ENCODE peak calls at places on chromosomes 12 and 14, in eight cellular contexts. One of them, this sample, is unnamed.

GRCh38 chr14:99266181-99267178 is 5.5 kb downstream of the BCL11B start:
- DNase-seq in Panc1: no peak
- DNase-seq in ovary: peak; percentile 61
- DNase-seq in body of pancreas: peak; percentile 81
- DNase-seq in brain microvascular endothelial cell: peak; percentile 66
- DNase-seq in epithelial cell of esophagus: peak; percentile 82
- DNase-seq in neural progenitor cell: peak; percentile 91
- DNase-seq in HFF-Myc: peak; percentile 17
- DNase-seq in this sample: no peak

GRCh38 chr12:54135621-54136027 is 53.2 kb downstream of the SMUG1 start:
- DNase-seq in Panc1: no peak
- DNase-seq in ovary: no peak
- DNase-seq in body of pancreas: no peak
- DNase-seq in brain microvascular endothelial cell: no peak
- DNase-seq in epithelial cell of esophagus: no peak
- DNase-seq in neural progenitor cell: peak; percentile 87
- DNase-seq in HFF-Myc: peak; percentile 65
- DNase-seq in this sample: peak; percentile 31

GRCh38 chr14:70663707-70664179 is 22.0 kb downstream of the TTC9 start:
- DNase-seq in Panc1: no peak
- DNase-seq in ovary: no peak
- DNase-seq in body of pancreas: peak; percentile 8
- DNase-seq in brain microvascular endothelial cell: no peak
- DNase-seq in epithelial cell of esophagus: no peak
- DNase-seq in neural progenitor cell: no peak
- DNase-seq in HFF-Myc: no peak
- DNase-seq in this sample: no peak

GRCh38 chr14:73850940-73851339 is 691 bp upstream of the PTGR2 start:
- DNase-seq in Panc1: no peak
- DNase-seq in ovary: no peak
- DNase-seq in body of pancreas: no peak
- DNase-seq in brain microvascular endothelial cell: no peak
- DNase-seq in epithelial cell of esophagus: peak; percentile 91
- DNase-seq in neural progenitor cell: peak; percentile 55
- DNase-seq in HFF-Myc: no peak
- DNase-seq in this sample: no peak

GRCh38 chr12:1907652-1908611 is 10.5 kb downstream of the CACNA2D4 start:
- DNase-seq in Panc1: no peak
- DNase-seq in ovary: peak; percentile 5
- DNase-seq in body of pancreas: peak; percentile 32
- DNase-seq in brain microvascular endothelial cell: no peak
- DNase-seq in epithelial cell of esophagus: peak; percentile 7
- DNase-seq in neural progenitor cell: no peak
- DNase-seq in HFF-Myc: no peak
- DNase-seq in this sample: no peak

GRCh38 chr12:81896771-81897170 is 137.6 kb upstream of the PPFIA2 start:
- DNase-seq in Panc1: no peak
- DNase-seq in ovary: no peak
- DNase-seq in body of pancreas: no peak
- DNase-seq in brain microvascular endothelial cell: peak; percentile 0
- DNase-seq in epithelial cell of esophagus: peak; percentile 1
- DNase-seq in neural progenitor cell: peak; percentile 25
- DNase-seq in HFF-Myc: no peak
- DNase-seq in this sample: no peak

GRCh38 chr14:54503476-54503875 is 6.2 kb upstream of the CGRRF1 start:
- DNase-seq in Panc1: no peak
- DNase-seq in ovary: no peak
- DNase-seq in body of pancreas: no peak
- DNase-seq in brain microvascular endothelial cell: peak; percentile 46
- DNase-seq in epithelial cell of esophagus: peak; percentile 55
- DNase-seq in neural progenitor cell: no peak
- DNase-seq in HFF-Myc: no peak
- DNase-seq in this sample: no peak

GRCh38 chr14:76867536-76868452 is 41.6 kb downstream of the LRRC74A start:
- DNase-seq in Panc1: no peak
- DNase-seq in ovary: no peak
- DNase-seq in body of pancreas: no peak
- DNase-seq in brain microvascular endothelial cell: no peak
- DNase-seq in epithelial cell of esophagus: no peak
- DNase-seq in neural progenitor cell: no peak
- DNase-seq in HFF-Myc: no peak
- DNase-seq in this sample: no peak

GRCh38 chr12:401235-402126 is at the start of gene CCDC77:
- DNase-seq in Panc1: peak; percentile 58
- DNase-seq in ovary: peak; percentile 86
- DNase-seq in body of pancreas: peak; percentile 92
- DNase-seq in brain microvascular endothelial cell: peak; percentile 90
- DNase-seq in epithelial cell of esophagus: peak; percentile 93
- DNase-seq in neural progenitor cell: peak; percentile 97
- DNase-seq in HFF-Myc: peak; percentile 73
- DNase-seq in this sample: peak; percentile 67

GRCh38 chr12:13102481-13103195 is 829 bp downstream of the GSG1 start:
- DNase-seq in Panc1: no peak
- DNase-seq in ovary: no peak
- DNase-seq in body of pancreas: no peak
- DNase-seq in brain microvascular endothelial cell: no peak
- DNase-seq in epithelial cell of esophagus: no peak
- DNase-seq in neural progenitor cell: no peak
- DNase-seq in HFF-Myc: no peak
- DNase-seq in this sample: no peak

GRCh38 chr12:13101854-13102375 is 1.6 kb downstream of the GSG1 start:
- DNase-seq in Panc1: no peak
- DNase-seq in ovary: no peak
- DNase-seq in body of pancreas: no peak
- DNase-seq in brain microvascular endothelial cell: peak; percentile 60
- DNase-seq in epithelial cell of esophagus: peak; percentile 65
- DNase-seq in neural progenitor cell: no peak
- DNase-seq in HFF-Myc: no peak
- DNase-seq in this sample: peak; percentile 86

GRCh38 chr12:13104403-13104802 is 936 bp upstream of the GSG1 start:
- DNase-seq in Panc1: no peak
- DNase-seq in ovary: no peak
- DNase-seq in body of pancreas: no peak
- DNase-seq in brain microvascular endothelial cell: no peak
- DNase-seq in epithelial cell of esophagus: no peak
- DNase-seq in neural progenitor cell: no peak
- DNase-seq in HFF-Myc: no peak
- DNase-seq in this sample: no peak

GRCh38 chr12:13103391-13104033 is at the start of gene GSG1:
- DNase-seq in Panc1: no peak
- DNase-seq in ovary: no peak
- DNase-seq in body of pancreas: no peak
- DNase-seq in brain microvascular endothelial cell: no peak
- DNase-seq in epithelial cell of esophagus: peak; percentile 84
- DNase-seq in neural progenitor cell: no peak
- DNase-seq in HFF-Myc: no peak
- DNase-seq in this sample: no peak

GRCh38 chr12:13106666-13107065 is 3.2 kb upstream of the GSG1 start:
- DNase-seq in Panc1: no peak
- DNase-seq in ovary: no peak
- DNase-seq in body of pancreas: no peak
- DNase-seq in brain microvascular endothelial cell: no peak
- DNase-seq in epithelial cell of esophagus: peak; percentile 55
- DNase-seq in neural progenitor cell: no peak
- DNase-seq in HFF-Myc: no peak
- DNase-seq in this sample: no peak
- TF ChIP-seq CTCF in Panc1: no peak
- TF ChIP-seq CTCF in ovary: no peak
- TF ChIP-seq CTCF in body of pancreas: no peak
- TF ChIP-seq CTCF in brain microvascular endothelial cell: no peak
- TF ChIP-seq CTCF in epithelial cell of esophagus: no peak
- TF ChIP-seq CTCF in neural progenitor cell: no peak
- TF ChIP-seq CTCF in HFF-Myc: no peak
- TF ChIP-seq CTCF in this sample: no peak

GRCh38 chr12:39145175-39145999 is 240.0 kb upstream of the CPNE8 start:
- DNase-seq in Panc1: no peak
- DNase-seq in ovary: peak; percentile 9
- DNase-seq in body of pancreas: peak; percentile 66
- DNase-seq in brain microvascular endothelial cell: no peak
- DNase-seq in epithelial cell of esophagus: peak; percentile 61
- DNase-seq in neural progenitor cell: peak; percentile 35
- DNase-seq in HFF-Myc: no peak
- DNase-seq in this sample: no peak
- H3K4me3 ChIP-seq in Panc1: no peak overlapping the region
- H3K4me3 ChIP-seq in ovary: peak overlapping the region; percentile 36
- H3K4me3 ChIP-seq in body of pancreas: no peak overlapping the region
- H3K4me3 ChIP-seq in brain microvascular endothelial cell: peak overlapping the region; percentile 34
- H3K4me3 ChIP-seq in epithelial cell of esophagus: peak overlapping the region; percentile 54
- H3K4me3 ChIP-seq in neural progenitor cell: peak overlapping the region; percentile 32
- H3K4me3 ChIP-seq in HFF-Myc: no peak overlapping the region
- H3K4me3 ChIP-seq in this sample: no peak overlapping the region

GRCh38 chr14:106585692-106586091 is 1059.3 kb downstream of the TMEM121 start:
- DNase-seq in Panc1: no peak
- DNase-seq in ovary: no peak
- DNase-seq in body of pancreas: no peak
- DNase-seq in brain microvascular endothelial cell: no peak
- DNase-seq in epithelial cell of esophagus: no peak
- DNase-seq in neural progenitor cell: no peak
- DNase-seq in HFF-Myc: no peak
- DNase-seq in this sample: no peak

DNA sequence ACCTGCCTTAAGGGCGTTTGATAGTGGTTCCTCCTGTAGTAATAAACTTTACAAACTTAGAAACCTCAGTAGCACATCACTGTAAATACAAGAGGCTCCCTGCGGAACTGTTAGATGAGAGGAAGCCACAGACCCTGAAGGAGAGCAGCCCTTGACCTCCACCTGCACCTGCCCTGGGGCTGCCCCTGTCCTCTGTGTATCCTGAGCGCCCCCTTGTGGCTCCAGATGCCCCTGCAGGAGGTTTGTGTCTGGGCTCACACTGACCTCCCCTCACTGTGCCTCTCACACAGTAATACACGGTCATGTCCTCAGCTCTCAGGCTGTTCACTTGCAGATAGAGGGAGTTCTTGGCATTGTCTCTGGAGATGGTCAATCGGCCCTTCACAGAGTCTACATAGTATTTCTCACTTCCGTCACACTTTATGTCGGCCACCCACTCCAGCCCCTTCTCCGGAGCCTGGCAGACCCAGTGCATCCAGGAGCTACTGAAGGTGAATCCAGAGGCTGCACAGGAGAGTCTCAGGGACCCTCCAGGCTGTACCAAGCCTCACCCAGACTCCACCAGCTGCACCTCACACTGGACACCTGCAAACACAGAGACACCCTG is 1059.8 kb downstream of the TMEM121 start:
- DNase-seq in Panc1: peak; percentile 18
- DNase-seq in ovary: no peak
- DNase-seq in body of pancreas: peak; percentile 46
- DNase-seq in brain microvascular endothelial cell: no peak
- DNase-seq in epithelial cell of esophagus: no peak
- DNase-seq in neural progenitor cell: no peak
- DNase-seq in HFF-Myc: no peak
- DNase-seq in this sample: peak; percentile 6
- TF ChIP-seq CTCF in Panc1: peak; percentile 78
- TF ChIP-seq CTCF in ovary: no peak
- TF ChIP-seq CTCF in body of pancreas: peak; percentile 26
- TF ChIP-seq CTCF in brain microvascular endothelial cell: peak; percentile 20
- TF ChIP-seq CTCF in epithelial cell of esophagus: no peak
- TF ChIP-seq CTCF in neural progenitor cell: no peak
- TF ChIP-seq CTCF in HFF-Myc: peak; percentile 36
- TF ChIP-seq CTCF in this sample: peak; percentile 86

GRCh38 chr12:12792421-12792820 is 7.0 kb downstream of the APOLD1 start:
- DNase-seq in Panc1: no peak
- DNase-seq in ovary: peak; percentile 36
- DNase-seq in body of pancreas: no peak
- DNase-seq in brain microvascular endothelial cell: no peak
- DNase-seq in epithelial cell of esophagus: no peak
- DNase-seq in neural progenitor cell: no peak
- DNase-seq in HFF-Myc: no peak
- DNase-seq in this sample: no peak
- H3K4me3 ChIP-seq in Panc1: no peak overlapping the region
- H3K4me3 ChIP-seq in ovary: no peak overlapping the region
- H3K4me3 ChIP-seq in body of pancreas: no peak overlapping the region
- H3K4me3 ChIP-seq in brain microvascular endothelial cell: no peak overlapping the region
- H3K4me3 ChIP-seq in epithelial cell of esophagus: no peak overlapping the region
- H3K4me3 ChIP-seq in neural progenitor cell: no peak overlapping the region
- H3K4me3 ChIP-seq in HFF-Myc: no peak overlapping the region
- H3K4me3 ChIP-seq in this sample: no peak overlapping the region

DNA sequence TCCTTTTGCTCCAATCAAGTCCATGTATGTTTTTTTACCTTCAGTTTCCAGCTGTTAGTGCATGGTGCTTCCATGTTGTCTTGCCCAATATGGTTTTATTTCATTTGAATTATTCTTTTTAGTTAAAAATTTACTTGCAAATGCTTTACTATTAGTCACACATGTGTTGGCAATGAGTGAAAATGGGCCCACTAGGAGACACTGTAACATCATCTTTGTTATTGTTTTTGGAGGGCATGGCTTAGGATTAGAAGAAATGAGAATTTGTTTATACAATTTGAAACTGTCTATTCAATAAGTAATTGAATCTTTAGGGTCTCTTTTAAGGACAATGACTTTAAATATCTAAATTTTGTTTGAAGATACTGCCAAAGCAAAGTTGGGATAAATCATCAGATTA is 133.7 kb downstream of the BRMS1L start:
- DNase-seq in Panc1: no peak
- DNase-seq in ovary: no peak
- DNase-seq in body of pancreas: no peak
- DNase-seq in brain microvascular endothelial cell: no peak
- DNase-seq in epithelial cell of esophagus: peak; percentile 6
- DNase-seq in neural progenitor cell: no peak
- DNase-seq in HFF-Myc: no peak
- DNase-seq in this sample: no peak
- TF ChIP-seq CTCF in Panc1: no peak
- TF ChIP-seq CTCF in ovary: no peak
- TF ChIP-seq CTCF in body of pancreas: no peak
- TF ChIP-seq CTCF in brain microvascular endothelial cell: no peak
- TF ChIP-seq CTCF in epithelial cell of esophagus: no peak
- TF ChIP-seq CTCF in neural progenitor cell: peak; percentile 4
- TF ChIP-seq CTCF in HFF-Myc: no peak
- TF ChIP-seq CTCF in this sample: peak; percentile 7

DNA sequence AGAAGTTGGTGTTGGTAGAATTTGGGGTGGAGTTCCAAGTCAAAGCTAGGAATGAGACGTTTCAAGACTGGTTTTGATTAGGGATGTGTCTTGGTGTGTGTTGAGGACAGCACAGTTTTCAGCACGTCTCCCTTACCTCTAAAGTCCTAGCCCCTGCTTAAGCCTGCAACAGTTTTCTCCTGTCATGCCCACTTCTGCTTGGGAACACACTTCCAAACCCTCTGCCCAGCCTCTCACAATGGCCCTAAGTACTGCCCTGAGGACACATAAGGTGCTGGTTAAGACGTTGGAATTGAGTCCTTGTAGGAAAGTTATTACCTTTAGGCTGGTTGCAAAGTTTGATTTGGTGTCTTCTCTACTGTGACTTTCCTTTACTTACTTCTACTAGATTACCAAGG is 710 bp upstream of the BMAL2 start:
- DNase-seq in Panc1: no peak
- DNase-seq in ovary: no peak
- DNase-seq in body of pancreas: no peak
- DNase-seq in brain microvascular endothelial cell: no peak
- DNase-seq in epithelial cell of esophagus: peak; percentile 54
- DNase-seq in neural progenitor cell: no peak
- DNase-seq in HFF-Myc: no peak
- DNase-seq in this sample: no peak
- H3K4me3 ChIP-seq in Panc1: peak overlapping the region; percentile 66
- H3K4me3 ChIP-seq in ovary: no peak overlapping the region
- H3K4me3 ChIP-seq in body of pancreas: peak overlapping the region; percentile 72
- H3K4me3 ChIP-seq in brain microvascular endothelial cell: peak overlapping the region; percentile 71
- H3K4me3 ChIP-seq in epithelial cell of esophagus: peak overlapping the region; percentile 56
- H3K4me3 ChIP-seq in neural progenitor cell: peak overlapping the region; percentile 76
- H3K4me3 ChIP-seq in HFF-Myc: peak overlapping the region; percentile 73
- H3K4me3 ChIP-seq in this sample: no peak overlapping the region